ENCODE peak calls at places on chromosomes 12 and 14, in five cellular contexts. H is right atrium auricular region; R is mammary epithelial cell; G is CD4-positive, alpha-beta T cell; E is upper lobe of right lung. Q is an unnamed sample.

GRCh38 chr12:100027671-100028070 is 42.9 kb upstream of the ANKS1B start:
- DNase-seq in H (no peak), R (no peak), G (no peak), E (no peak), Q (no peak)

GRCh38 chr14:23494223-23494622 is 24.7 kb downstream of the NGDN start:
- DNase-seq in H (no peak), R (no peak), G (no peak), E (no peak), Q (no peak)

GRCh38 chr12:43786899-43787693 is 19.0 kb downstream of the TWF1 start:
- DNase-seq in H (no peak), R (peak), G (no peak), E (no peak), Q (no peak)

GRCh38 chr14:99270491-99271287 is 1.3 kb downstream of the BCL11B start:
- DNase-seq in H (no peak), R (peak), G (no peak), E (no peak), Q (no peak)

GRCh38 chr12:57491393-57492280 is 3.8 kb downstream of the MARS1 start:
- DNase-seq in H (no peak), R (no peak), G (no peak), E (no peak), Q (no peak)

GRCh38 chr14:63203618-63204406 is 431 bp upstream of the RHOJ start:
- DNase-seq in H (peak), R (peak), G (no peak), E (peak), Q (peak)

GRCh38 chr12:104083769-104084475 is 19.6 kb downstream of the HCFC2 start:
- DNase-seq in H (no peak), R (no peak), G (no peak), E (no peak), Q (no peak)

GRCh38 chr12:13835657-13836056 is 145.7 kb downstream of the GRIN2B start:
- DNase-seq in H (no peak), R (no peak), G (no peak), E (no peak), Q (no peak)

GRCh38 chr12:117596968-117597367 is 235.5 kb upstream of the NOS1 start:
- DNase-seq in H (no peak), R (no peak), G (no peak), E (no peak), Q (no peak)

GRCh38 chr12:49098703-49099102 is 4.1 kb upstream of the DHH start:
- DNase-seq in H (no peak), R (no peak), G (no peak), E (no peak), Q (no peak)

GRCh38 chr12:58923781-58924180 is 3.5 kb upstream of the LRIG3 start:
- DNase-seq in H (no peak), R (no peak), G (no peak), E (no peak), Q (no peak)

GRCh38 chr12:121513464-121514183 is 67.2 kb downstream of the KDM2B start:
- DNase-seq in H (no peak), R (no peak), G (no peak), E (peak), Q (no peak)

GRCh38 chr14:51657762-51658161 is 6.1 kb downstream of the FRMD6 start:
- DNase-seq in H (no peak), R (peak), G (no peak), E (no peak), Q (no peak)

GRCh38 chr12:104407922-104408321 is 48.8 kb upstream of the CHST11 start:
- DNase-seq in H (no peak), R (no peak), G (no peak), E (no peak), Q (no peak)

GRCh38 chr12:106084048-106084671 is 54.6 kb downstream of the NUAK1 start:
- DNase-seq in H (no peak), R (peak), G (no peak), E (no peak), Q (no peak)

GRCh38 chr12:113235976-113236375 is 14.7 kb downstream of the TPCN1 start:
- DNase-seq in H (no peak), R (no peak), G (no peak), E (no peak), Q (no peak)

GRCh38 chr12:76879710-76880025 is 849 bp upstream of the CSRP2 start:
- DNase-seq in H (no peak), R (no peak), G (no peak), E (no peak), Q (no peak)

GRCh38 chr14:49988080-49988990 is 95.5 kb downstream of the ARF6 start:
- DNase-seq in H (no peak), R (no peak), G (no peak), E (no peak), Q (no peak)

GRCh38 chr12:6089041-6089823 is 35.2 kb downstream of the VWF start:
- DNase-seq in H (no peak), R (peak), G (no peak), E (no peak), Q (no peak)

GRCh38 chr12:49518914-49519573 is 19.8 kb upstream of the KCNH3 start:
- DNase-seq in H (no peak), R (no peak), G (no peak), E (no peak), Q (no peak)

GRCh38 chr14:33126433-33126832 is 187.8 kb downstream of the NPAS3 start:
- DNase-seq in H (no peak), R (no peak), G (no peak), E (no peak), Q (no peak)
- TF ChIP-seq CTCF in H (no peak), R (no peak), G (no peak), E (no peak), Q (no peak)

GRCh38 chr14:93008381-93008780 is 85.4 kb downstream of the CHGA start:
- DNase-seq in H (no peak), R (no peak), G (no peak), E (no peak), Q (no peak)
- H3K27ac ChIP-seq in H (peak), R (no peak), G (no peak), E (no peak), Q (peak)

GRCh38 chr12:54455760-54456469 is 17.5 kb downstream of the GTSF1 start:
- DNase-seq in H (no peak), R (no peak), G (no peak), E (no peak), Q (no peak)

GRCh38 chr12:54459355-54459754 is 14.0 kb downstream of the GTSF1 start:
- DNase-seq in H (no peak), R (no peak), G (no peak), E (no peak), Q (no peak)

GRCh38 chr12:54463034-54463433 is 10.4 kb downstream of the GTSF1 start:
- DNase-seq in H (peak), R (peak), G (no peak), E (no peak), Q (no peak)

GRCh38 chr12:54463484-54463883 is 9.9 kb downstream of the GTSF1 start:
- DNase-seq in H (no peak), R (no peak), G (no peak), E (no peak), Q (no peak)

GRCh38 chr12:54460317-54460935 is 13.0 kb downstream of the GTSF1 start:
- DNase-seq in H (no peak), R (no peak), G (no peak), E (no peak), Q (no peak)
- TF ChIP-seq CTCF in H (no peak), R (no peak), G (no peak), E (no peak), Q (no peak)

DNA sequence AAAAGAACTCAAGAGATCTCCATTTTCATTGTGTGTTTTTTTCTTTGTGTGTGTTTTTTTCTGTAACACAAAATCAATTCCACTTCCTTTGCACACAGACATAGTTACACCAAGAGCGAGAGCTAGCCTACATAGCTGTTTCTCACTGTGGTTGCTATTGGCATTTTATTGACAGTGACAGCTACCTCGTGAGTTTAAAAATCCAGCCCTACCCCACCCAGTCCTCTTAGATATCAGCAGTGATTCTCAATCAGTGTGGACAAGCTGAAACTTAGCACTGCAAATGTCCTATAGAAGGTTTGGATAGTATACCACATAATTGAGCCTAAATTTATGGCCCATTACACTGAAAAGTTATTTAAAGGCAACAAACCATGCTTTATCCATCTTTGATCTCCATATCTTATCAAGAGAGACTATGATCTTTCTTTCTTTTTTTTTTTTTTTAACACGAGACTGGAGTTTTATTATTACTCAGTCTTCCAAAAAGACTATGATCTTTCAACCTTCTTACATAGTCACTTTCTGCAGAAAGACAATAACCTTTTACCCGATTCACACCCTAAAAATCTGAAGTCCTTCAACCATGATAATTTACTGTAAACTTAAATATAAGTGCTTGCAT is 46.8 kb downstream of the ATP2B1 start:
- DNase-seq in H (no peak), R (no peak), G (no peak), E (no peak), Q (no peak)
- H3K27ac ChIP-seq in H (no peak), R (no peak), G (no peak), E (no peak), Q (no peak)

GRCh38 chr14:74601982-74602381 is 10.1 kb downstream of the LTBP2 start:
- DNase-seq in H (no peak), R (no peak), G (no peak), E (no peak), Q (no peak)
- TF ChIP-seq CTCF in H (no peak), R (no peak), G (no peak), E (no peak), Q (no peak)